ENCODE peak calls at places on chromosomes 7 and 10, in ten cellular contexts. I is KG1; T is NCI-H1092 treated with DMSO at 0.1 percent for 48 hours; O is amygdala; F is left cardiac atrium; H is CD8-positive, alpha-beta memory T cell; Z is cardiac muscle cell; D is hippocampal formation; V is GM20000; L is activated CD4-positive, alpha-beta T cell treated with anti-CD3 and anti-CD28 coated beads for 24 hours. E is an unnamed sample.

GRCh38 chr10:96225119-96225518 is 46.2 kb downstream of the BLNK start:
- DNase-seq in L (no peak), I (no peak), D (no peak), Z (no peak), F (no peak), T (no peak), H (no peak), O (no peak), V (no peak), E (no peak)

GRCh38 chr10:29174389-29174788 is 114.5 kb upstream of the LYZL1 start:
- DNase-seq in I (no peak), F (no peak), O (no peak), D (no peak), L (no peak), V (no peak), T (no peak), H (no peak), Z (no peak), E (no peak)

GRCh38 chr7:125573131-125573530 is 643.5 kb upstream of the POT1 start:
- DNase-seq in I (no peak), O (no peak), D (no peak), F (no peak), V (no peak), Z (no peak), T (peak), L (no peak), H (no peak), E (no peak)

GRCh38 chr7:44638611-44639557 is 32.5 kb downstream of the OGDH start:
- DNase-seq in O (peak), D (no peak), L (peak), F (peak), Z (peak), I (peak), H (peak), V (peak), T (no peak), E (no peak)

GRCh38 chr10:30857803-30858202 is 173.9 kb downstream of the ZNF438 start:
- DNase-seq in V (no peak), T (no peak), F (peak), L (no peak), I (no peak), Z (peak), D (no peak), O (peak), H (no peak), E (peak)

GRCh38 chr7:65966167-65966566 is 15.8 kb downstream of the GUSB start:
- DNase-seq in T (no peak), O (no peak), H (no peak), L (no peak), V (no peak), F (no peak), I (no peak), Z (no peak), D (no peak), E (no peak)

GRCh38 chr10:112375721-112376577 is 2.0 kb downstream of the ACSL5 start:
- DNase-seq in D (peak), T (no peak), O (peak), Z (peak), L (no peak), I (peak), H (peak), V (peak), F (peak), E (peak)

GRCh38 chr10:91613411-91614253 is 19.2 kb downstream of the PPP1R3C start:
- DNase-seq in L (no peak), I (no peak), Z (peak), H (no peak), F (peak), V (no peak), T (no peak), O (no peak), D (no peak), E (no peak)

GRCh38 chr10:76428541-76429330 is 997.3 kb downstream of the LRMDA start:
- DNase-seq in Z (peak), H (no peak), T (no peak), D (no peak), F (no peak), O (no peak), L (no peak), I (no peak), V (no peak), E (no peak)

GRCh38 chr7:141158562-141158961 is 84.7 kb downstream of the TMEM178B start:
- DNase-seq in F (peak), Z (peak), H (no peak), L (no peak), V (no peak), T (no peak), I (no peak), O (no peak), D (no peak), E (peak)

GRCh38 chr7:51062222-51062987 is 254.2 kb downstream of the COBL start:
- DNase-seq in H (no peak), Z (no peak), L (no peak), D (peak), F (no peak), O (no peak), V (no peak), T (no peak), I (no peak), E (peak)

GRCh38 chr10:63464402-63465292 is 1.1 kb downstream of the JMJD1C start:
- DNase-seq in I (peak), T (peak), F (no peak), O (no peak), L (no peak), V (peak), H (no peak), D (no peak), Z (peak), E (no peak)

GRCh38 chr7:5692845-5693278 is 88.6 kb downstream of the RNF216 start:
- DNase-seq in D (no peak), V (no peak), L (no peak), F (no peak), Z (peak), I (no peak), T (peak), H (no peak), O (no peak), E (no peak)

GRCh38 chr10:131660427-131660826 is 240.4 kb upstream of the PPP2R2D start:
- DNase-seq in Z (no peak), L (no peak), O (no peak), T (no peak), I (no peak), V (no peak), F (no peak), H (no peak), D (no peak), E (no peak)

GRCh38 chr10:78149193-78149592 is 115.5 kb downstream of the RPS24 start:
- DNase-seq in F (no peak), L (no peak), O (no peak), Z (peak), T (no peak), H (no peak), D (no peak), V (no peak), I (no peak), E (no peak)

GRCh38 chr7:157439761-157440160 is 103.0 kb downstream of the DNAJB6 start:
- DNase-seq in H (no peak), D (no peak), Z (no peak), V (no peak), T (no peak), O (no peak), I (no peak), L (no peak), F (no peak), E (no peak)

GRCh38 chr10:35887686-35888085 is 245.6 kb upstream of the FZD8 start:
- DNase-seq in I (no peak), V (no peak), F (no peak), T (no peak), L (no peak), Z (no peak), O (no peak), H (no peak), D (no peak), E (no peak)

GRCh38 chr7:116087984-116088383 is 57.4 kb upstream of the TFEC start:
- DNase-seq in H (no peak), L (no peak), T (no peak), D (no peak), I (no peak), F (no peak), O (no peak), Z (no peak), V (no peak), E (no peak)

GRCh38 chr7:100691676-100692577 is 2.1 kb downstream of the GIGYF1 start:
- DNase-seq in O (peak), I (peak), L (peak), T (peak), Z (peak), F (peak), H (peak), V (peak), D (peak), E (peak)

GRCh38 chr7:29139191-29139590 is 7.1 kb downstream of the CPVL start:
- DNase-seq in O (no peak), Z (peak), V (no peak), L (no peak), H (no peak), T (no peak), I (no peak), D (no peak), F (no peak), E (no peak)

GRCh38 chr10:26528715-26529393 is 90.7 kb downstream of the APBB1IP start:
- DNase-seq in V (peak), T (no peak), D (no peak), I (no peak), O (no peak), Z (no peak), F (no peak), L (no peak), H (no peak), E (peak)